ENCODE peak calls at places on chromosomes 11 and 22, in seven cellular contexts. G is foreskin fibroblast, A is AG10803, V is endodermal cell, Z is testis, U is DND-41, C is HFFc6. R is an unnamed sample.

GRCh38 chr11:62958547-62959071 is 26.2 kb downstream of the SLC22A6 start:
- DNase-seq in Z (no peak), U (no peak), V (no peak), G (peak), C (no peak), A (peak), R (no peak)

GRCh38 chr11:47595029-47595428 is 818 bp upstream of the C1QTNF4 start:
- DNase-seq in U (no peak), A (no peak), G (no peak), C (no peak), V (no peak), Z (no peak), R (no peak)

GRCh38 chr22:36335621-36336020 is 52.1 kb downstream of the MYH9 start:
- DNase-seq in C (no peak), V (no peak), Z (no peak), U (no peak), G (no peak), A (no peak), R (no peak)

GRCh38 chr11:33631749-33632091 is 68.9 kb downstream of the C11orf91 start:
- DNase-seq in C (no peak), G (no peak), V (no peak), A (no peak), Z (no peak), U (no peak), R (no peak)

GRCh38 chr11:28727254-28727653 is 619.1 kb downstream of the METTL15 start:
- DNase-seq in C (peak), V (no peak), U (no peak), A (peak), Z (no peak), G (peak), R (no peak)

GRCh38 chr11:44775366-44776356 is 48.9 kb downstream of the TSPAN18 start:
- DNase-seq in V (peak), Z (peak), G (peak), A (peak), U (peak), C (peak), R (peak)

GRCh38 chr22:40077646-40078016 is 82.9 kb downstream of the FAM83F start:
- DNase-seq in A (no peak), V (no peak), U (no peak), G (no peak), C (no peak), Z (no peak), R (no peak)

GRCh38 chr11:115170133-115170815 is 333.9 kb downstream of the CADM1 start:
- DNase-seq in A (peak), Z (peak), C (peak), U (peak), G (peak), V (peak), R (no peak)

GRCh38 chr22:29146101-29146560 is 59.6 kb upstream of the EMID1 start:
- DNase-seq in U (no peak), Z (no peak), G (no peak), V (no peak), A (no peak), C (no peak), R (no peak)

GRCh38 chr22:43859176-43859575 is 3.1 kb downstream of the SULT4A1 start:
- DNase-seq in U (no peak), Z (no peak), V (peak), A (no peak), C (no peak), G (no peak), R (no peak)

GRCh38 chr11:130160460-130161090 is 993 bp downstream of the ST14 start:
- DNase-seq in A (no peak), C (no peak), V (peak), G (no peak), Z (no peak), U (no peak), R (peak)

GRCh38 chr11:75497788-75498404 is 27.8 kb downstream of the GDPD5 start:
- DNase-seq in V (no peak), G (no peak), C (no peak), Z (no peak), A (no peak), U (no peak), R (no peak)

GRCh38 chr11:15843309-15843857 is 513.0 kb downstream of the SOX6 start:
- DNase-seq in A (no peak), Z (peak), C (no peak), G (no peak), U (no peak), V (peak), R (no peak)

GRCh38 chr11:1761110-1761856 is 2.4 kb downstream of the CTSD start:
- DNase-seq in A (no peak), G (no peak), U (no peak), Z (no peak), C (no peak), V (no peak), R (no peak)

GRCh38 chr11:20592741-20593140 is 6.7 kb upstream of the SLC6A5 start:
- DNase-seq in Z (no peak), V (no peak), C (no peak), A (no peak), U (no peak), G (no peak), R (no peak)

GRCh38 chr11:47236482-47236881 is 12.1 kb downstream of the ACP2 start:
- DNase-seq in V (no peak), G (peak), Z (no peak), A (peak), C (peak), U (no peak), R (no peak)

GRCh38 chr11:43923327-43924111 is 18.9 kb upstream of the C11orf96 start:
- DNase-seq in G (peak), A (no peak), V (peak), C (peak), Z (peak), U (no peak), R (no peak)

GRCh38 chr11:67354314-67355022 is 1.1 kb upstream of the POLD4 start:
- DNase-seq in U (no peak), Z (peak), G (peak), V (peak), A (peak), C (peak), R (peak)

GRCh38 chr11:116454020-116454645 is 318.7 kb downstream of the BUD13 start:
- DNase-seq in C (peak), U (peak), Z (peak), V (peak), G (peak), A (peak), R (no peak)

GRCh38 chr22:49586873-49587272 is 240.8 kb downstream of the BRD1 start:
- DNase-seq in C (no peak), A (no peak), G (no peak), Z (no peak), U (peak), V (peak), R (no peak)

GRCh38 chr11:73359930-73360742 is 16.1 kb upstream of the RELT start:
- DNase-seq in V (peak), G (peak), Z (peak), C (no peak), A (peak), U (peak), R (no peak)

GRCh38 chr11:34792814-34793241 is 123.4 kb downstream of the APIP start:
- DNase-seq in C (no peak), V (no peak), U (no peak), Z (peak), A (peak), G (peak), R (no peak)

GRCh38 chr22:25348391-25348790 is 129.0 kb downstream of the CRYBB2 start:
- DNase-seq in V (no peak), U (no peak), G (no peak), C (no peak), A (no peak), Z (peak), R (no peak)

GRCh38 chr22:21995660-21996059 is 13.1 kb upstream of the TOP3B start:
- DNase-seq in G (no peak), C (no peak), U (no peak), A (no peak), V (no peak), Z (no peak), R (no peak)

GRCh38 chr22:42863349-42863911 is 6.4 kb upstream of the ARFGAP3 start:
- DNase-seq in V (no peak), U (no peak), C (peak), G (peak), A (peak), Z (no peak), R (no peak)

GRCh38 chr11:2891901-2892214 is 6.3 kb upstream of the CDKN1C start:
- DNase-seq in A (no peak), Z (peak), V (no peak), G (no peak), U (no peak), C (no peak), R (no peak)

GRCh38 chr22:44107341-44107740 is 73.4 kb upstream of the PARVG start:
- DNase-seq in G (no peak), C (no peak), Z (no peak), U (no peak), A (no peak), V (peak), R (no peak)

GRCh38 chr11:10758959-10759358 is 7.9 kb downstream of the CTR9 start:
- DNase-seq in C (no peak), V (no peak), Z (no peak), U (no peak), A (no peak), G (peak), R (no peak)
- TF ChIP-seq CTCF in C (peak), V (peak), Z (no peak), U (peak), A (no peak), G (peak), R (no peak)

DNA sequence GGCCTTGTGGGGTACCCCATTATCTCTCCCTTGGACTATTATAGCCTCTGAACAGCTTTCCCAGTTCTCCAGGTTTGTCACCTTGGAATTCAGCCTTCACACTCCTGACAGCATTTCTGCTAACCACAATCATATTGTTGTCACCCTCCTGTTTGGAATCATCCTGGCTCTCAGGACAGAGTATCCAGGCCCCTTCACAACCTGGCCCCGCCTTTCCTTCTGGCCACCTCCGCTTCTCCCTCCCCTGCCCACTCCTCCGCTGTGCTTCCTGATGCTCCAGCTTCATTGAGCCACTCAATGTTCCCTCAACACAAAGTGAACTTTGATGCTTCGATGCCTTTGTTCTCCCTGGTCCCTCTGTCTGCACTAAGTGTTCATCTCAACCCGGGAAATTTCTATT is 3.1 kb downstream of the GPR83 start:
- DNase-seq in C (no peak), V (no peak), G (no peak), A (no peak), Z (no peak), U (no peak), R (no peak)
- TF ChIP-seq CTCF in C (no peak), V (no peak), G (no peak), A (no peak), Z (no peak), U (no peak), R (no peak)

DNA sequence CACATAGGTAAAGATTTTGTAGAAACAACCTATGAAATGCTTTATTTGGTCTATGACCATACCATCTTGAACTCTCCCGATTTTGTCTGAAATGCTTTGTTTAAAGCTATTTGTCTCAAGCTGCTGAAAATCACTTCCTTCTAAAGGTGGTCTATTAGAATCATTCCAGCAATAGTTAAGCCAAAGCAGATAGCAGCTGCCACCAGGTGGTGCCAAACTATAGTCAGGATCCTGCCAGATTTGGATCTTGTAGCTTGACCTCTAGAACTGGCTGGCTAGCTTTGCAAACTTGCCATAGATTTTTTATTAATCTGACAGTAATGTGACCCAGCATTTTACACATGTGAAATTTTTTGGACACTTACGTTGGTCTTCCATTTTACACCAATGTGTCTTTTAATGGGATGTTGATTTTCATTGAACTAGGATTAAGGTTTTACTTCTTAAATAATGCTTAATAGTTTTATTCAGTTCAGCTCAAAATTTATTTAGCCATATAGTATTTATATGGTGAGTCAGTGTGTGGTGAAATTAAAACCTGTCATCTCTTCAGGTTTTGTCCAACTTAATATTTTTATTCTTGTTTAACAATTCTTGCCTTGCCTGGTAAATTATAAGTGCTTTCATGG is 19.7 kb downstream of the CTR9 start:
- DNase-seq in G (peak), U (peak), Z (peak), C (peak), A (peak), V (peak), R (no peak)
- TF ChIP-seq CTCF in G (peak), U (peak), Z (peak), C (peak), A (peak), V (peak), R (no peak)

GRCh38 chr22:20427945-20428417 is 9.6 kb downstream of the SCARF2 start:
- DNase-seq in V (no peak), Z (no peak), U (no peak), G (no peak), C (no peak), A (no peak), R (no peak)

GRCh38 chr22:20429254-20430100 is 8.1 kb downstream of the SCARF2 start:
- DNase-seq in A (no peak), V (peak), G (no peak), U (peak), C (no peak), Z (peak), R (peak)

GRCh38 chr22:20428496-20429253 is 8.9 kb downstream of the SCARF2 start:
- DNase-seq in U (no peak), G (no peak), A (no peak), C (no peak), V (no peak), Z (no peak), R (no peak)

GRCh38 chr22:20425821-20426615 is 11.6 kb downstream of the SCARF2 start:
- DNase-seq in A (no peak), G (no peak), U (no peak), Z (no peak), C (no peak), V (no peak), R (no peak)

GRCh38 chr22:20427104-20427944 is 10.3 kb downstream of the SCARF2 start:
- DNase-seq in G (no peak), U (no peak), Z (no peak), A (no peak), C (no peak), V (no peak), R (no peak)
- TF ChIP-seq CTCF in G (no peak), U (no peak), Z (no peak), A (no peak), C (no peak), V (no peak), R (no peak)

GRCh38 chr22:30429887-30430286 is 4.3 kb downstream of the MTFP1 start:
- DNase-seq in V (peak), G (no peak), A (no peak), U (no peak), C (no peak), Z (no peak), R (no peak)

GRCh38 chr22:30432520-30432919 is 7.0 kb downstream of the MTFP1 start:
- DNase-seq in A (no peak), C (no peak), G (no peak), V (no peak), U (no peak), Z (no peak), R (no peak)

GRCh38 chr22:30432096-30432495 is 6.5 kb downstream of the MTFP1 start:
- DNase-seq in C (no peak), G (no peak), Z (no peak), A (no peak), V (peak), U (no peak), R (no peak)

GRCh38 chr22:30433227-30433626 is 7.7 kb downstream of the MTFP1 start:
- DNase-seq in A (no peak), U (no peak), C (no peak), Z (no peak), V (no peak), G (no peak), R (no peak)

DNA sequence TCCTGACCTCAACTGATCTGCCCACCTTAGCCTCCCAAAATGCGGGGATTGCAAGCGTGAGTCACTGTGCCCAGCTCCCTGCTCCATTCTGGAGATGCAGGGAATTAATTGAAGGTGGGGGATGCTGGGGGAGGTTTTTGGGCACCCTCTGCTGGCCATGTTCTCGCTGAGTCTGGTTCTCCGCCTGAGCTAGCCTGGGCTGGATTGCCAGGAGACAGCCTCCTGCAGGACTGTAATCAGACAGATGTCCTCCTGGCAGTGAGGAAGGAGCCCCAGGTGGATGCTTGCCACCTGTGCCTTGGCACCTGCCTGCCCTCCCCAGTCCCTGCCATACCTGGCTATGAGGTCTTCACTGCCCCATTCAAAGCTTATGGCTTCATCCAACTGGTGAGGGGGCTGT is 5.4 kb downstream of the MTFP1 start:
- DNase-seq in V (peak), C (no peak), Z (no peak), A (no peak), U (no peak), G (no peak), R (no peak)
- TF ChIP-seq CTCF in V (peak), C (peak), Z (no peak), A (no peak), U (no peak), G (no peak), R (no peak)

DNA sequence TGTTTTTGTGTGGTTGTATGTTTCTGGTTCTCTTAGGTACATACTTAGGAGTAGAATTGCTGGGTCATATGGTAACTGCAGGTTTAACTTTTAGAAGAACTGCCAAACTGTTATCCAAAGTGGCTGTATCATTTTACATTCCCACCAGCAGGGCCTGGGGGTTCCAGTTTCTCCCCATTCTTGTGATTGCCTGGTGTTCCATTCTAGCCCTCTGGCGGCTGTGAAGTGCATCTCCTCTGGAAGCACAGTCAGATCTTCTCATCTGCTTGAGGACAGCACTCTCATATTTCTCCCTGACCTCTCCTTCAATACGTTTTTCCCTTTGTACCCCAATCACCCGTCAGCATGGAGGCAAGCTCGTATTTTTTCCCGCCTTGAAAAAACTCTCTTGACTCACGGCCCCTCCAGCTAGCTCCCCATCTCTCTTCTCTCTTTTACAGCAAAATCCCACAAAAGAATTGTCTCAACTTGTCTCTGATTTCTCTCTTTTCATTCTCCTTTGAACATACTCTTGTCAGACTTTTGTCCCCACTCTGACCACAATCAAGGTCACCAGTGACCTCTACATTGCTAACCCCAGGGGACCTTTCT is 56.8 kb upstream of the THY1 start:
- DNase-seq in C (peak), V (peak), U (no peak), G (peak), A (peak), Z (no peak), R (no peak)
- TF ChIP-seq CTCF in C (peak), V (peak), U (peak), G (peak), A (peak), Z (no peak), R (no peak)